ENCODE peak calls at places on chromosomes 2 and 18, in seven cellular contexts. F, C, W, V, E, M and U are unnamed samples.
A peak's percentile ranks its signal among the peaks of the same experiment; 100 is the strongest.

GRCh38 chr2:232951891-232952290 is 61.2 kb downstream of the NGEF start:
- DNase-seq in F (no peak), C (no peak), W (peak; percentile 21), V (no peak), E (no peak), M (no peak), U (no peak)

GRCh38 chr2:108932736-108933135 is 56.3 kb downstream of the EDAR start:
- DNase-seq in F (no peak), C (no peak), W (no peak), V (no peak), E (no peak), M (no peak), U (no peak)

GRCh38 chr2:179172894-179173293 is 91.7 kb downstream of the SESTD1 start:
- DNase-seq in F (no peak), C (no peak), W (no peak), V (no peak), E (no peak), M (no peak), U (no peak)

GRCh38 chr18:24683965-24684364 is 223.5 kb downstream of the HRH4 start:
- DNase-seq in F (no peak), C (no peak), W (no peak), V (no peak), E (no peak), M (no peak), U (no peak)

GRCh38 chr2:182499706-182500470 is 73.1 kb upstream of the PDE1A start:
- DNase-seq in F (no peak), C (no peak), W (no peak), V (no peak), E (no peak), M (no peak), U (no peak)

GRCh38 chr18:582465-582864 is 2.3 kb downstream of the CETN1 start:
- DNase-seq in F (no peak), C (no peak), W (no peak), V (no peak), E (no peak), M (peak; percentile 38), U (peak; percentile 20)

GRCh38 chr2:65710356-65710755 is 278.0 kb upstream of the SPRED2 start:
- DNase-seq in F (no peak), C (no peak), W (no peak), V (no peak), E (no peak), M (no peak), U (no peak)

GRCh38 chr2:142742301-142743214 is 134.9 kb upstream of the KYNU start:
- DNase-seq in F (no peak), C (no peak), W (no peak), V (no peak), E (no peak), M (no peak), U (no peak)

GRCh38 chr18:44741551-44741950 is 60.9 kb downstream of the SETBP1 start:
- DNase-seq in F (no peak), C (no peak), W (no peak), V (no peak), E (no peak), M (no peak), U (no peak)

GRCh38 chr2:12819098-12819465 is 102.3 kb downstream of the TRIB2 start:
- DNase-seq in F (peak; percentile 97), C (no peak), W (peak; percentile 97), V (peak; percentile 82), E (no peak), M (peak; percentile 58), U (peak; percentile 92)

GRCh38 chr2:229249536-229249935 is 21.6 kb downstream of the PID1 start:
- DNase-seq in F (no peak), C (no peak), W (no peak), V (no peak), E (no peak), M (no peak), U (no peak)

GRCh38 chr2:88452151-88452851 is at the start of gene FOXI3:
- DNase-seq in F (no peak), C (peak; percentile 85), W (no peak), V (no peak), E (no peak), M (peak; percentile 36), U (no peak)

DNA sequence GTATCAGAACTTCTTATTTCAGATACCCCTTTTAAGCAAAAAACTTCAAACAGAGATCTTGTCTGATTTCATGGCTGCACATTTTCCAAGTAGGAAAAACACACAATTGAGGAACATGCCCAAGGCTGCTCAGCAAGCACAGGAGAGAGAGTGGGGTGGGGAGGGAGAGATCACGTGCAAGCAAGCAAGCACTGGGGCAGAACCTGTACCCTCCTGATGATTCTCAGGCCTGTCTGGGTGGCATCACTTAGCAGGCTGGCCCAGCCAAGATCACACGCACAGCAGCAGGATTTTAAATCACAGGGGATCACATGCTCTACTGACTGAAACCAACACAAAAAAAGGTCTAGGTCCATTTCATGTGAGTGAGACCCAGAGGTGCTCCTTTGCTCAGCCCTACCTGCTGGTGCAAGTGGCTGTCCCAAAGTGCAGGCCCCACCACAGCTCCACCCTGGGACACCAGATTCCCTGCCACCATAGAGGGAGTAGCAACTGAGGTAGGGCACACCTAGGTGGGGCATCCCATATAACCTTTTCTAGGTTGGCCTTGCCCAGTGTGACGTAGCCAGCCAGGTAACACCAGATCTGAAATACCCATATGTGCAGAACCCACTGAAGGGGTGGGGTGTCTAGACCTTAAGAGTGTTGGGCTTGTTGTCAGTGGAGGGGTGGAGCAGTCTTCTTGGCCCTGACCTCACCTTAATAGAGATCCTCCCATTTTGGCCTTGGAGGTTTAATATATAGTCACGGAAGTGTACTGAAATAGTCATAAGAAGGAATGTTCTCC is 1.8 kb upstream of the LYPD6B start:
- DNase-seq in F (no peak), C (no peak), W (no peak), V (no peak), E (no peak), M (no peak), U (no peak)
- TF ChIP-seq CTCF in F (no peak), C (no peak), W (no peak), V (no peak), E (no peak), M (no peak), U (no peak)

GRCh38 chr2:200356306-200356705 is 49.8 kb downstream of the SPATS2L start:
- DNase-seq in F (no peak), C (no peak), W (no peak), V (no peak), E (no peak), M (no peak), U (no peak)
- H3K4me1 ChIP-seq in F (no peaks in the 10 kb centered on the region), C (peaks cover 7% of the 10 kb centered on the region), W (no peaks in the 10 kb centered on the region), V (peaks cover 6% of the 10 kb centered on the region), E (no peaks in the 10 kb centered on the region), M (peaks cover 27% of the 10 kb centered on the region), U (peaks cover 28% of the 10 kb centered on the region)

DNA sequence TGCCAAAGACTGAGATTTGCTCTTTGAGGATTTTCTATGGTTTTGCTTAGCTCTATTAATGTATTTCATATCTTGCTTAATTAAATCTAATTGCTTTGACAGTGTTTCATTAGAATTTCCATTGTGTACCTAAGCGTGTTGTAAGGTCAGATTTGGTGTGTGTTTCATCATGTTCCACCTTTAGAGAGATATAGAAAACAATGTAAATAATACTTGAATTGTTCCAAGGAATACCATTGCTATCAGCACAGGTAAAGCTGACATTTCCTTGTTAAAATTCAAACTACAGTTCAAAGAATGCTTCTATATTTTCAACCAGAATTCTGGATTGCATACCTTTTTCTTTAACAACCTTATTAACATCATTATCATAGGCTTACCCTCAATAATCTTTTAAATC is 188.2 kb upstream of the PKDCC start:
- DNase-seq in F (no peak), C (no peak), W (no peak), V (no peak), E (no peak), M (no peak), U (no peak)
- TF ChIP-seq POLR2A in F (no peak), C (no peak), W (no peak), V (no peak), E (no peak), M (no peak), U (no peak)

DNA sequence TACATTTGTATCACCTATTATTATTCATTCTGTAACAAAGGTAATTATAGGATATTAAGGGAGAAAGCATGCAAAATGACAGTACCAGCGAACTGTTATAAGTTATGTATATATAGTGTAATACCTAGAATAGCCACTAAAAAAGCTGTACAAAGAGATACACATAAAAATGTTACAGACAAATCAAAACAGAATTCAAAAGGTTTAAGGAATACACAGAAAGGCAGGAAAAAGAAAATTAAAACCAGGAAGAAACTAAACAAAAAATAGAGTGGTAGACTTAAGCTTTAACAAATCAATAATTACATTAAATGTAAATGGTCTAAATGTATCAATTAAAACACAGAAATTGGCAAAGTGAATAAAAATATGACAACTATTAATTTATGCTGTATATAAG is 176.4 kb upstream of the REV1 start:
- DNase-seq in F (no peak), C (no peak), W (no peak), V (no peak), E (no peak), M (no peak), U (no peak)
- TF ChIP-seq CTCF in F (no peak), C (no peak), W (no peak), V (no peak), E (no peak), M (no peak), U (peak; percentile 66)

GRCh38 chr2:172101008-172101706 is 1.5 kb downstream of the DLX2 start:
- DNase-seq in F (no peak), C (peak; percentile 68), W (no peak), V (no peak), E (no peak), M (no peak), U (no peak)

GRCh38 chr2:172099472-172100079 is 3.1 kb downstream of the DLX2 start:
- DNase-seq in F (no peak), C (no peak), W (no peak), V (no peak), E (no peak), M (no peak), U (no peak)

GRCh38 chr2:172098650-172099471 is 3.8 kb downstream of the DLX2 start:
- DNase-seq in F (peak; percentile 68), C (peak; percentile 89), W (no peak), V (no peak), E (no peak), M (peak; percentile 48), U (no peak)

GRCh38 chr2:172101707-172102158 is 967 bp downstream of the DLX2 start:
- DNase-seq in F (no peak), C (no peak), W (no peak), V (no peak), E (no peak), M (no peak), U (no peak)

GRCh38 chr2:172100080-172101007 is 2.4 kb downstream of the DLX2 start:
- DNase-seq in F (no peak), C (peak; percentile 78), W (no peak), V (no peak), E (no peak), M (no peak), U (no peak)
- H3K4me1 ChIP-seq in F (peaks cover 42% of the 10 kb centered on the region), C (peaks cover 69% of the 10 kb centered on the region), W (peaks cover 29% of the 10 kb centered on the region), V (peaks cover 17% of the 10 kb centered on the region), E (peaks cover 38% of the 10 kb centered on the region), M (peaks cover 70% of the 10 kb centered on the region), U (peaks cover 30% of the 10 kb centered on the region)